ENCODE peak calls at places on chromosomes 5 and 9, in nine cellular contexts. H, W, B, P, Y, T, X, J and I are unnamed samples.
A peak's percentile ranks its signal among the peaks of the same experiment; 100 is the strongest.

GRCh38 chr5:150263339-150263738 is 26.2 kb downstream of the CAMK2A start:
- DNase-seq in B (no peak), Y (no peak), P (no peak), T (no peak), J (no peak), W (no peak), X (no peak), H (no peak), I (no peak)

GRCh38 chr9:108885643-108886348 is 23.7 kb downstream of the ACTL7A start:
- DNase-seq in T (peak; percentile 61), H (peak; percentile 82), Y (peak; percentile 65), J (peak; percentile 89), X (peak; percentile 97), B (peak; percentile 12), W (peak; percentile 41), P (peak; percentile 88), I (peak; percentile 16)

GRCh38 chr5:354581-355378 is 33.3 kb downstream of the AHRR start:
- DNase-seq in X (no peak), T (no peak), J (no peak), Y (no peak), H (no peak), P (no peak), W (no peak), B (no peak), I (no peak)

GRCh38 chr9:36218011-36218410 is 27.3 kb downstream of the CLTA start:
- DNase-seq in W (no peak), P (no peak), Y (no peak), X (no peak), T (no peak), H (peak; percentile 87), J (no peak), B (no peak), I (no peak)

GRCh38 chr9:85248514-85249312 is 493.0 kb downstream of the AGTPBP1 start:
- DNase-seq in W (no peak), X (peak; percentile 62), Y (no peak), H (no peak), T (no peak), J (peak; percentile 21), B (peak; percentile 35), P (no peak), I (no peak)

GRCh38 chr9:113545068-113545467 is 81.5 kb downstream of the RGS3 start:
- DNase-seq in X (no peak), J (no peak), Y (no peak), H (no peak), W (no peak), T (no peak), B (no peak), P (no peak), I (no peak)

GRCh38 chr5:64295100-64295499 is 129.5 kb downstream of the RNF180 start:
- DNase-seq in X (no peak), Y (no peak), H (no peak), W (no peak), P (no peak), T (no peak), B (no peak), J (no peak), I (peak; percentile 2)

GRCh38 chr9:109320338-109320733 is 523 bp downstream of the EPB41L4B start:
- DNase-seq in T (no peak), W (peak; percentile 51), H (no peak), Y (no peak), J (no peak), B (no peak), X (no peak), P (no peak), I (no peak)

GRCh38 chr5:57538341-57538955 is 55.8 kb upstream of the ACTBL2 start:
- DNase-seq in T (no peak), H (no peak), Y (no peak), J (peak; percentile 94), B (peak; percentile 89), W (peak; percentile 9), P (peak; percentile 67), X (peak; percentile 68), I (peak; percentile 82)

GRCh38 chr5:176647870-176648466 is 684 bp downstream of the TSPAN17 start:
- DNase-seq in J (no peak), P (no peak), X (peak; percentile 71), W (no peak), H (peak; percentile 32), T (no peak), B (no peak), Y (no peak), I (peak; percentile 35)

GRCh38 chr5:4563400-4563799 is 576.7 kb upstream of the ADAMTS16 start:
- DNase-seq in T (no peak), X (no peak), W (no peak), B (no peak), Y (no peak), J (peak; percentile 55), H (no peak), P (no peak), I (peak; percentile 11)

GRCh38 chr9:133946840-133947486 is 45.2 kb downstream of the VAV2 start:
- DNase-seq in P (no peak), W (no peak), H (no peak), B (no peak), X (no peak), J (no peak), Y (no peak), T (no peak), I (no peak)

GRCh38 chr5:1730487-1730847 is 69.2 kb downstream of the MRPL36 start:
- DNase-seq in T (no peak), Y (no peak), J (no peak), P (no peak), W (no peak), B (no peak), X (no peak), H (no peak), I (no peak)